ENCODE peak calls at places on chromosomes 11 and 22, in seven cellular contexts. One of them, this sample, is unnamed. For H3K4me1, the result is how much of the 10 kb centered on the place peaks cover.

GRCh38 chr11:93567406-93567819 is 24.2 kb upstream of the SMCO4 start:
- DNase-seq in vagina: no peak
- DNase-seq in sigmoid colon: peak
- DNase-seq in cardiac muscle cell: peak
- DNase-seq in A549: no peak
- DNase-seq in lung: peak
- DNase-seq in BE2C: no peak
- DNase-seq in this sample: no peak

GRCh38 chr22:32218470-32218869 is 13.6 kb upstream of the RFPL2 start:
- DNase-seq in BE2C: no peak
- DNase-seq in cardiac muscle cell: no peak
- DNase-seq in vagina: no peak
- DNase-seq in sigmoid colon: no peak
- DNase-seq in A549: no peak
- DNase-seq in lung: no peak
- DNase-seq in this sample: no peak

GRCh38 chr22:48940988-48941902 is 886.4 kb downstream of the BRD1 start:
- DNase-seq in vagina: peak
- DNase-seq in sigmoid colon: peak
- DNase-seq in cardiac muscle cell: no peak
- DNase-seq in lung: peak
- DNase-seq in BE2C: no peak
- DNase-seq in A549: no peak
- DNase-seq in this sample: no peak

GRCh38 chr11:75326439-75326810 is 25.0 kb downstream of the ARRB1 start:
- DNase-seq in sigmoid colon: no peak
- DNase-seq in cardiac muscle cell: no peak
- DNase-seq in BE2C: no peak
- DNase-seq in A549: peak
- DNase-seq in vagina: no peak
- DNase-seq in lung: no peak
- DNase-seq in this sample: no peak

GRCh38 chr11:103609117-103610066 is 427.0 kb upstream of the DDI1 start:
- DNase-seq in sigmoid colon: no peak
- DNase-seq in lung: no peak
- DNase-seq in BE2C: no peak
- DNase-seq in A549: peak
- DNase-seq in cardiac muscle cell: peak
- DNase-seq in vagina: no peak
- DNase-seq in this sample: no peak

GRCh38 chr22:21455334-21456089 is 11.7 kb upstream of the TMEM191C start:
- DNase-seq in cardiac muscle cell: no peak
- DNase-seq in lung: no peak
- DNase-seq in BE2C: no peak
- DNase-seq in A549: no peak
- DNase-seq in vagina: no peak
- DNase-seq in sigmoid colon: peak
- DNase-seq in this sample: no peak

GRCh38 chr22:36330127-36330526 is 57.6 kb downstream of the MYH9 start:
- DNase-seq in lung: no peak
- DNase-seq in cardiac muscle cell: no peak
- DNase-seq in sigmoid colon: no peak
- DNase-seq in A549: no peak
- DNase-seq in BE2C: no peak
- DNase-seq in vagina: no peak
- DNase-seq in this sample: no peak

GRCh38 chr11:31793264-31793663 is 17.9 kb downstream of the PAX6 start:
- DNase-seq in cardiac muscle cell: no peak
- DNase-seq in BE2C: no peak
- DNase-seq in A549: no peak
- DNase-seq in sigmoid colon: no peak
- DNase-seq in vagina: peak
- DNase-seq in lung: no peak
- DNase-seq in this sample: no peak

GRCh38 chr11:28072321-28072720 is 35.6 kb downstream of the KIF18A start:
- DNase-seq in A549: no peak
- DNase-seq in lung: no peak
- DNase-seq in BE2C: no peak
- DNase-seq in sigmoid colon: no peak
- DNase-seq in vagina: no peak
- DNase-seq in cardiac muscle cell: peak
- DNase-seq in this sample: no peak

GRCh38 chr11:60242607-60243292 is at the start of gene MS4A4E:
- DNase-seq in lung: no peak
- DNase-seq in A549: no peak
- DNase-seq in BE2C: no peak
- DNase-seq in sigmoid colon: no peak
- DNase-seq in vagina: no peak
- DNase-seq in cardiac muscle cell: no peak
- DNase-seq in this sample: no peak

GRCh38 chr11:121958323-121958977 is 157.6 kb downstream of the BLID start:
- DNase-seq in A549: no peak
- DNase-seq in cardiac muscle cell: no peak
- DNase-seq in vagina: no peak
- DNase-seq in BE2C: no peak
- DNase-seq in sigmoid colon: no peak
- DNase-seq in lung: no peak
- DNase-seq in this sample: no peak

GRCh38 chr11:92399702-92400101 is 175.1 kb downstream of the FAT3 start:
- DNase-seq in vagina: no peak
- DNase-seq in cardiac muscle cell: no peak
- DNase-seq in BE2C: no peak
- DNase-seq in A549: no peak
- DNase-seq in lung: no peak
- DNase-seq in sigmoid colon: no peak
- DNase-seq in this sample: no peak

GRCh38 chr11:131906963-131907362 is 536.5 kb downstream of the NTM start:
- DNase-seq in lung: no peak
- DNase-seq in cardiac muscle cell: peak
- DNase-seq in vagina: no peak
- DNase-seq in A549: no peak
- DNase-seq in BE2C: no peak
- DNase-seq in sigmoid colon: no peak
- DNase-seq in this sample: no peak
- TF ChIP-seq CTCF in lung: no peak
- TF ChIP-seq CTCF in cardiac muscle cell: no peak
- TF ChIP-seq CTCF in vagina: no peak
- TF ChIP-seq CTCF in A549: no peak
- TF ChIP-seq CTCF in BE2C: no peak
- TF ChIP-seq CTCF in sigmoid colon: no peak
- TF ChIP-seq CTCF in this sample: no peak

DNA sequence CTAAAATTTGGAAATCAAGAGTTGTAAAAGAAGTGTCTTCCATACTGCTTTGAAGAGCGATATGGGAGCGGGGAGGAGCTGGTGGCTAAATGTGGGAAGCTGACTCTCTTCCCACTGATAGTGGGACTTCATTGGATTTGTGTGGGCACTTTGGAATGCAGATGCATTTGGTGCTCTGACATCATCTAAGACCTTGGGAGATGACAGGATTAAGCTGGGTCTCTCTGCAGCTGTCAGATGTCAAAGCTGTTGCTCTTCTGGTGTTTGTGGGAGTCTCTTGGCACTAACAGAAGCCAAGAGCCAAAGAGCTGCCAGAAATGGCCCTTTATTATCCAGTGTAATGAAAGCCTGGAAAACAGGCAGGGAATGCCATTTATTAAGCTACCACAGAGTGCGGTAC is 20.5 kb downstream of the GRAMD1B start:
- DNase-seq in A549: no peak
- DNase-seq in sigmoid colon: no peak
- DNase-seq in cardiac muscle cell: peak
- DNase-seq in vagina: no peak
- DNase-seq in lung: no peak
- DNase-seq in BE2C: no peak
- DNase-seq in this sample: no peak
- H3K4me1 ChIP-seq in A549: under half
- H3K4me1 ChIP-seq in sigmoid colon: under half
- H3K4me1 ChIP-seq in cardiac muscle cell: under half
- H3K4me1 ChIP-seq in vagina: under half
- H3K4me1 ChIP-seq in lung: under half
- H3K4me1 ChIP-seq in BE2C: under half
- H3K4me1 ChIP-seq in this sample: under half

GRCh38 chr11:128691802-128692749 is 1.8 kb upstream of the FLI1 start:
- DNase-seq in BE2C: no peak
- DNase-seq in lung: no peak
- DNase-seq in vagina: no peak
- DNase-seq in A549: no peak
- DNase-seq in sigmoid colon: no peak
- DNase-seq in cardiac muscle cell: no peak
- DNase-seq in this sample: no peak
- H3K4me3 ChIP-seq in BE2C: no peak
- H3K4me3 ChIP-seq in lung: no peak
- H3K4me3 ChIP-seq in vagina: peak
- H3K4me3 ChIP-seq in A549: peak
- H3K4me3 ChIP-seq in sigmoid colon: peak
- H3K4me3 ChIP-seq in cardiac muscle cell: no peak
- H3K4me3 ChIP-seq in this sample: peak

GRCh38 chr22:27747396-27748256 is 53.9 kb downstream of the MN1 start:
- DNase-seq in lung: no peak
- DNase-seq in cardiac muscle cell: peak
- DNase-seq in BE2C: no peak
- DNase-seq in A549: no peak
- DNase-seq in vagina: no peak
- DNase-seq in sigmoid colon: peak
- DNase-seq in this sample: no peak
- TF ChIP-seq CTCF in lung: no peak
- TF ChIP-seq CTCF in cardiac muscle cell: peak
- TF ChIP-seq CTCF in BE2C: peak
- TF ChIP-seq CTCF in A549: peak
- TF ChIP-seq CTCF in vagina: peak
- TF ChIP-seq CTCF in sigmoid colon: no peak
- TF ChIP-seq CTCF in this sample: no peak

GRCh38 chr22:24285245-24285644 is 14.6 kb downstream of the SPECC1L start:
- DNase-seq in lung: no peak
- DNase-seq in cardiac muscle cell: no peak
- DNase-seq in sigmoid colon: no peak
- DNase-seq in BE2C: no peak
- DNase-seq in A549: no peak
- DNase-seq in vagina: no peak
- DNase-seq in this sample: no peak

GRCh38 chr22:24282401-24282800 is 11.8 kb downstream of the SPECC1L start:
- DNase-seq in vagina: no peak
- DNase-seq in cardiac muscle cell: no peak
- DNase-seq in A549: no peak
- DNase-seq in lung: no peak
- DNase-seq in BE2C: no peak
- DNase-seq in sigmoid colon: no peak
- DNase-seq in this sample: no peak

GRCh38 chr22:24289781-24290181 is 19.1 kb downstream of the SPECC1L start:
- DNase-seq in sigmoid colon: peak
- DNase-seq in vagina: no peak
- DNase-seq in A549: no peak
- DNase-seq in BE2C: no peak
- DNase-seq in cardiac muscle cell: no peak
- DNase-seq in lung: no peak
- DNase-seq in this sample: no peak

GRCh38 chr22:24289138-24289537 is 18.5 kb downstream of the SPECC1L start:
- DNase-seq in sigmoid colon: no peak
- DNase-seq in cardiac muscle cell: peak
- DNase-seq in lung: no peak
- DNase-seq in BE2C: no peak
- DNase-seq in A549: no peak
- DNase-seq in vagina: no peak
- DNase-seq in this sample: no peak

GRCh38 chr22:24284747-24285203 is 14.1 kb downstream of the SPECC1L start:
- DNase-seq in vagina: no peak
- DNase-seq in BE2C: no peak
- DNase-seq in cardiac muscle cell: no peak
- DNase-seq in A549: no peak
- DNase-seq in sigmoid colon: no peak
- DNase-seq in lung: no peak
- DNase-seq in this sample: no peak
- H3K4me1 ChIP-seq in vagina: half or more
- H3K4me1 ChIP-seq in BE2C: under half
- H3K4me1 ChIP-seq in cardiac muscle cell: under half
- H3K4me1 ChIP-seq in A549: under half
- H3K4me1 ChIP-seq in sigmoid colon: half or more
- H3K4me1 ChIP-seq in lung: under half
- H3K4me1 ChIP-seq in this sample: under half

DNA sequence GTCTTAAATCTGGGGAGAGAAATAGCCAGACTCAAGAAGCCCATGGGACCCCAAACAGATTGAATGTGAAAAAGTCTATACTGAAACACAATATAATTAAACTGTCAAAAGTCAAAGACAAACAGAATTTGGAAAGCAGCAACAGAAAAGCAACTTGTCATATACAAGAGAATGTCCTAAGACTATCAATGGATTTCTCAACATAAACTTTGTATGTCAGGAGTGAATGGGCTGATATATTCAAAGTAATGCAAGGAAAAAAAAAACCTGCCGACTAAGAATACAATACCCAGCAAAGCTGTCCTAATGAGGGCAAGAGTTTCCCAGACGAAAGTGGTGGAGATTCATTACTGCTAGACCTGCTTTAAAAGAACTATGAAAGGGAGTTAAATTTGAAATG is 73.2 kb downstream of the TBC1D22A start:
- DNase-seq in lung: no peak
- DNase-seq in cardiac muscle cell: no peak
- DNase-seq in BE2C: no peak
- DNase-seq in vagina: no peak
- DNase-seq in sigmoid colon: no peak
- DNase-seq in A549: no peak
- DNase-seq in this sample: no peak
- H3K4me3 ChIP-seq in lung: no peak
- H3K4me3 ChIP-seq in cardiac muscle cell: no peak
- H3K4me3 ChIP-seq in BE2C: no peak
- H3K4me3 ChIP-seq in vagina: no peak
- H3K4me3 ChIP-seq in sigmoid colon: no peak
- H3K4me3 ChIP-seq in A549: no peak
- H3K4me3 ChIP-seq in this sample: no peak

DNA sequence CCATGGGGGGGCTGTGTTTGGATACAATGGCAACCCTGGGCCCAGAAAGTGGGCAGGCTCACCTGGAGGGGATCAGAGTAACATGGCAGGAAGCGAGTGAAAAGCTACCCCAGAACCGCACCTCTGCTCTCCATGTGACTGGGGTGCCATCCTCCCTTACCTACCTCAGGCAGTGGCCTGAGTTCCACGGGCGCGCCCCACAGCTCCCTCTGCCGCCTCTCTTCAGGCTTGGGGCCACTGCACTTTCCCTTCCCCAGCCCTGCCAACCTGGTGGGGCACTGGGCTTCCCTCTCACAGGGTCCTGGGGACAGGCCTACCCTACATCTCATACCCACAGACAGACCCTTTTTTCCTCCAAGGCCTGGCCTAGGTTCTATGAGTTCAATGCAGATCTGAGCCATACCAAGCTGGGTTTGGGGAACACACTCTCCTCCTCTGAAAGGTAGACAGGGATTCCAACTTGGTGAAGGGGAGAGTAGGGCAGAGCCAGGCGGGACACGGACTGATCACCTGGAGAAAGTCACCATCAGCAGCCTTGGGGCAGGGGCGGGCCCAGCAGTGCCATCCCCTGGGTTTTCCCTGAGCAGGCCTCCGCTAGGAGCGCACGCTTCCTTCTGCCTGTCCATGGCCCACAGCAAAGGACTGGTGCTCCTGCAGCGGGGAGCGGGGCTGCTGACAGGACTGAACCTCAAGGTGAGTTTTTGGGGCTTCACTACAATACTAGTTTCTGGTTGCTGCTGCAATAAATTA is 7.1 kb downstream of the GALR3 start:
- DNase-seq in BE2C: no peak
- DNase-seq in lung: no peak
- DNase-seq in sigmoid colon: no peak
- DNase-seq in A549: no peak
- DNase-seq in cardiac muscle cell: no peak
- DNase-seq in vagina: no peak
- DNase-seq in this sample: no peak
- TF ChIP-seq CTCF in BE2C: no peak
- TF ChIP-seq CTCF in lung: no peak
- TF ChIP-seq CTCF in sigmoid colon: no peak
- TF ChIP-seq CTCF in A549: no peak
- TF ChIP-seq CTCF in cardiac muscle cell: no peak
- TF ChIP-seq CTCF in vagina: no peak
- TF ChIP-seq CTCF in this sample: no peak

GRCh38 chr11:118915941-118916841 is 9.5 kb downstream of the BCL9L start:
- DNase-seq in sigmoid colon: peak
- DNase-seq in A549: peak
- DNase-seq in lung: no peak
- DNase-seq in cardiac muscle cell: no peak
- DNase-seq in BE2C: no peak
- DNase-seq in vagina: no peak
- DNase-seq in this sample: no peak
- H3K4me1 ChIP-seq in sigmoid colon: half or more
- H3K4me1 ChIP-seq in A549: half or more
- H3K4me1 ChIP-seq in lung: half or more
- H3K4me1 ChIP-seq in cardiac muscle cell: half or more
- H3K4me1 ChIP-seq in BE2C: half or more
- H3K4me1 ChIP-seq in vagina: half or more
- H3K4me1 ChIP-seq in this sample: half or more